ENCODE peak calls at places on chromosomes 3 and 15, in four cellular contexts. Q, K, X and W are unnamed samples.

GRCh38 chr3:30553641-30554316 is 52.6 kb upstream of the TGFBR2 start:
- DNase-seq in K (peak), Q (no peak), X (peak), W (peak)

GRCh38 chr3:57078366-57079220 is 18.1 kb downstream of the SPATA12 start:
- DNase-seq in Q (peak), K (no peak), X (peak), W (peak)

GRCh38 chr3:38131621-38132369 is 5.1 kb downstream of the ACAA1 start:
- DNase-seq in K (peak), Q (peak), X (peak), W (peak)

GRCh38 chr15:70094690-70095311 is 2.9 kb downstream of the TLE3 start:
- DNase-seq in K (no peak), Q (peak), X (no peak), W (no peak)

GRCh38 chr15:36982441-36982840 is 117.9 kb downstream of the MEIS2 start:
- DNase-seq in K (no peak), X (peak), Q (no peak), W (no peak)

GRCh38 chr3:136193273-136194043 is 2.7 kb downstream of the MSL2 start:
- DNase-seq in X (no peak), K (no peak), Q (no peak), W (no peak)

GRCh38 chr3:194042947-194043346 is 93.0 kb upstream of the HES1 start:
- DNase-seq in K (peak), X (peak), Q (no peak), W (peak)

GRCh38 chr3:178482981-178483380 is 53.3 kb upstream of the KCNMB2 start:
- DNase-seq in Q (no peak), X (no peak), K (no peak), W (no peak)

GRCh38 chr15:77312523-77312922 is 107.4 kb downstream of the PEAK1 start:
- DNase-seq in X (no peak), K (peak), Q (no peak), W (peak)

GRCh38 chr15:63476229-63476632 is 28.2 kb upstream of the USP3 start:
- DNase-seq in X (peak), Q (no peak), K (peak), W (peak)

GRCh38 chr3:182384182-182384581 is 409.1 kb upstream of the ATP11B start:
- DNase-seq in X (peak), K (no peak), Q (no peak), W (no peak)

GRCh38 chr3:71061581-71061980 is 521.9 kb downstream of the FOXP1 start:
- DNase-seq in Q (no peak), X (peak), K (no peak), W (no peak)

GRCh38 chr15:90382305-90382704 is 5.7 kb upstream of the IQGAP1 start:
- DNase-seq in Q (no peak), K (no peak), X (no peak), W (no peak)

GRCh38 chr3:126113733-126114132 is 29.8 kb upstream of the SLC41A3 start:
- DNase-seq in Q (no peak), X (no peak), K (no peak), W (no peak)
- TF ChIP-seq CTCF in Q (no peak), X (no peak), K (peak), W (peak)

GRCh38 chr3:59812778-59813558 is 763.1 kb upstream of the CFAP20DC start:
- DNase-seq in K (no peak), Q (no peak), X (peak), W (peak)
- TF ChIP-seq CTCF in K (peak), Q (no peak), X (no peak), W (no peak)

GRCh38 chr3:14451844-14452533 is 49.6 kb downstream of the SLC6A6 start:
- DNase-seq in K (peak), X (peak), Q (peak), W (peak)

GRCh38 chr3:14450922-14451606 is 48.7 kb downstream of the SLC6A6 start:
- DNase-seq in K (no peak), X (no peak), Q (no peak), W (no peak)

GRCh38 chr3:14453841-14454630 is 51.6 kb downstream of the SLC6A6 start:
- DNase-seq in Q (no peak), K (no peak), X (peak), W (no peak)

GRCh38 chr3:14453368-14453710 is 50.9 kb downstream of the SLC6A6 start:
- DNase-seq in X (no peak), Q (no peak), K (no peak), W (no peak)

GRCh38 chr3:14452676-14453367 is 50.4 kb downstream of the SLC6A6 start:
- DNase-seq in Q (peak), K (peak), X (peak), W (peak)
- TF ChIP-seq CTCF in Q (peak), K (peak), X (no peak), W (peak)

DNA sequence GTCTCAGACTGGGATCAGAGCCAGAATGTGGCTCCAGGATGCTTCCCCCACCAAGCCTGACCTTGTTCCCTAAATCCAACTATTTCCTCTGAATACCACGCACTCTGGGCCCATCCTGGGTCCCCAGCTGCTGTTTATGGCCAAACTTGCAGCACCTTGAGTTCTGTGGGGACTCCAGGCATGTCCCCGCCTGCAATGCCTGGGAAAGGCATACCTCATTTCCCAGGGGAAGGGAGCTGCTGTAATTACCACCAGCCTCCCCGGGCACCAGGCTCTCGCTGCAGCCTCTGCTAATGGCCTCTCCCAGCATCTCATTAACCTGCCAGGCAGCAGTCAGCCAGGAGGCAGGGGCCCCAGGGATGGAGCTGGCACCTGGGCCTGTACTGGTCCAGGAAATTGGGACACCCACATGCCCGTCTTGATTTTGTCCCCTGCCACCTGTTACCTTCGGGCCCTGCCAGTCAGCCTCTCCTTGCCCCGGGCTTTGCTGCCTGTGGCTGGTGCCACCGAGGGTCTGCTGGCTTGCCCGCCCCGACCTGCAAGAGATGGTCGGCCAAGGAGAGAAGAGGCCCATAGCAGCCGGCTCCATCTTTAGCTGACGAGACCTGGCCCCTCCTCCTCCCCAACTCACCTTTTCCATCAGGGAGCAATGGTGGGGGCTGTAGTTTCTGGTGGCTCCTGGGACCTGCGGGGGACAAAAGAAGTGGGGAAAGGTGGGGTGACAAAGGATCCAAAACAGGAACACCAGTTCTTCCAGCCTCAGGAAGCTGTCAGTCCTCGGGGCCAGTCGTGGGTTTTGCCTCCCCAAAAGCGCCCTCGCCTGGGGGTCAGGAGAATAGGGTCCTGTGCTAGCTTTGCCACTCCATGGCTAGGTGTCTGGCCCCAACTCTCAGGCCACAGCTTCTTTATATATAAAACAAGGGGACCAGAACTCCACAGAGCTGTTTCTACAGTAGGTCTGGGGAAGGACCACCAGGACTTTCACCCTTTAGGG is 4.3 kb downstream of the CCDC9B start:
- DNase-seq in Q (peak), X (no peak), K (no peak), W (no peak)
- TF ChIP-seq CTCF in Q (no peak), X (no peak), K (peak), W (no peak)

GRCh38 chr15:45372032-45372995 is 6.0 kb downstream of the GATM start:
- DNase-seq in X (no peak), Q (no peak), K (no peak), W (no peak)
- TF ChIP-seq CTCF in X (no peak), Q (no peak), K (no peak), W (no peak)

GRCh38 chr3:35383216-35383615 is 256.1 kb upstream of the ARPP21 start:
- DNase-seq in K (no peak), X (no peak), Q (no peak), W (peak)
- TF ChIP-seq CTCF in K (no peak), X (no peak), Q (no peak), W (no peak)